ENCODE peak calls at places on chromosome 5, in eight cellular contexts. One of them, this sample, is unnamed.

GRCh38 chr5:55004728-55005127 is 19.3 kb upstream of the GZMK start:
- DNase-seq in activated CD8-positive, alpha-beta memory T cell treated with anti-CD3 and anti-CD28 coated beads for 1 hour: no peak
- DNase-seq in activated CD4-positive, CD25-positive, alpha-beta regulatory T cell treated with anti-CD3 and anti-CD28 coated beads, Interleukin-2, amount 50 U/mL, for 16 hours: no peak
- DNase-seq in T follicular helper cell: no peak
- DNase-seq in sciatic nerve: no peak
- DNase-seq in stimulated activated CD8-positive, alpha-beta memory T cell treated with anti-CD3 and anti-CD28 coated beads, Interleukin-7, amount 100 ng/mL, for 24 hours: no peak
- DNase-seq in left lobe of liver: no peak
- DNase-seq in fibroblast of pulmonary artery: peak; percentile 76
- DNase-seq in this sample: no peak

GRCh38 chr5:138370537-138370936 is 18.1 kb downstream of the KDM3B start:
- DNase-seq in activated CD8-positive, alpha-beta memory T cell treated with anti-CD3 and anti-CD28 coated beads for 1 hour: no peak
- DNase-seq in activated CD4-positive, CD25-positive, alpha-beta regulatory T cell treated with anti-CD3 and anti-CD28 coated beads, Interleukin-2, amount 50 U/mL, for 16 hours: no peak
- DNase-seq in T follicular helper cell: no peak
- DNase-seq in sciatic nerve: no peak
- DNase-seq in stimulated activated CD8-positive, alpha-beta memory T cell treated with anti-CD3 and anti-CD28 coated beads, Interleukin-7, amount 100 ng/mL, for 24 hours: no peak
- DNase-seq in left lobe of liver: no peak
- DNase-seq in fibroblast of pulmonary artery: peak; percentile 24
- DNase-seq in this sample: no peak

GRCh38 chr5:179242676-179243075 is 102.6 kb downstream of the ADAMTS2 start:
- DNase-seq in activated CD8-positive, alpha-beta memory T cell treated with anti-CD3 and anti-CD28 coated beads for 1 hour: no peak
- DNase-seq in activated CD4-positive, CD25-positive, alpha-beta regulatory T cell treated with anti-CD3 and anti-CD28 coated beads, Interleukin-2, amount 50 U/mL, for 16 hours: no peak
- DNase-seq in T follicular helper cell: no peak
- DNase-seq in sciatic nerve: peak; percentile 42
- DNase-seq in stimulated activated CD8-positive, alpha-beta memory T cell treated with anti-CD3 and anti-CD28 coated beads, Interleukin-7, amount 100 ng/mL, for 24 hours: no peak
- DNase-seq in left lobe of liver: no peak
- DNase-seq in fibroblast of pulmonary artery: no peak
- DNase-seq in this sample: no peak

GRCh38 chr5:52864884-52865283 is 77.2 kb downstream of the ITGA1 start:
- DNase-seq in activated CD8-positive, alpha-beta memory T cell treated with anti-CD3 and anti-CD28 coated beads for 1 hour: no peak
- DNase-seq in activated CD4-positive, CD25-positive, alpha-beta regulatory T cell treated with anti-CD3 and anti-CD28 coated beads, Interleukin-2, amount 50 U/mL, for 16 hours: no peak
- DNase-seq in T follicular helper cell: no peak
- DNase-seq in sciatic nerve: no peak
- DNase-seq in stimulated activated CD8-positive, alpha-beta memory T cell treated with anti-CD3 and anti-CD28 coated beads, Interleukin-7, amount 100 ng/mL, for 24 hours: no peak
- DNase-seq in left lobe of liver: no peak
- DNase-seq in fibroblast of pulmonary artery: peak; percentile 78
- DNase-seq in this sample: no peak

GRCh38 chr5:32339198-32339597 is 26.5 kb upstream of the MTMR12 start:
- DNase-seq in activated CD8-positive, alpha-beta memory T cell treated with anti-CD3 and anti-CD28 coated beads for 1 hour: no peak
- DNase-seq in activated CD4-positive, CD25-positive, alpha-beta regulatory T cell treated with anti-CD3 and anti-CD28 coated beads, Interleukin-2, amount 50 U/mL, for 16 hours: no peak
- DNase-seq in T follicular helper cell: no peak
- DNase-seq in sciatic nerve: no peak
- DNase-seq in stimulated activated CD8-positive, alpha-beta memory T cell treated with anti-CD3 and anti-CD28 coated beads, Interleukin-7, amount 100 ng/mL, for 24 hours: no peak
- DNase-seq in left lobe of liver: no peak
- DNase-seq in fibroblast of pulmonary artery: no peak
- DNase-seq in this sample: no peak

GRCh38 chr5:60210810-60211209 is 317.3 kb upstream of the PDE4D start:
- DNase-seq in activated CD8-positive, alpha-beta memory T cell treated with anti-CD3 and anti-CD28 coated beads for 1 hour: no peak
- DNase-seq in activated CD4-positive, CD25-positive, alpha-beta regulatory T cell treated with anti-CD3 and anti-CD28 coated beads, Interleukin-2, amount 50 U/mL, for 16 hours: no peak
- DNase-seq in T follicular helper cell: no peak
- DNase-seq in sciatic nerve: no peak
- DNase-seq in stimulated activated CD8-positive, alpha-beta memory T cell treated with anti-CD3 and anti-CD28 coated beads, Interleukin-7, amount 100 ng/mL, for 24 hours: no peak
- DNase-seq in left lobe of liver: no peak
- DNase-seq in fibroblast of pulmonary artery: no peak
- DNase-seq in this sample: no peak

GRCh38 chr5:145141534-145141933 is 693.6 kb downstream of the PRELID2 start:
- DNase-seq in activated CD8-positive, alpha-beta memory T cell treated with anti-CD3 and anti-CD28 coated beads for 1 hour: no peak
- DNase-seq in activated CD4-positive, CD25-positive, alpha-beta regulatory T cell treated with anti-CD3 and anti-CD28 coated beads, Interleukin-2, amount 50 U/mL, for 16 hours: no peak
- DNase-seq in T follicular helper cell: no peak
- DNase-seq in sciatic nerve: no peak
- DNase-seq in stimulated activated CD8-positive, alpha-beta memory T cell treated with anti-CD3 and anti-CD28 coated beads, Interleukin-7, amount 100 ng/mL, for 24 hours: no peak
- DNase-seq in left lobe of liver: no peak
- DNase-seq in fibroblast of pulmonary artery: no peak
- DNase-seq in this sample: no peak

GRCh38 chr5:138650999-138651766 is 76.0 kb upstream of the HSPA9 start:
- DNase-seq in activated CD8-positive, alpha-beta memory T cell treated with anti-CD3 and anti-CD28 coated beads for 1 hour: no peak
- DNase-seq in activated CD4-positive, CD25-positive, alpha-beta regulatory T cell treated with anti-CD3 and anti-CD28 coated beads, Interleukin-2, amount 50 U/mL, for 16 hours: no peak
- DNase-seq in T follicular helper cell: no peak
- DNase-seq in sciatic nerve: no peak
- DNase-seq in stimulated activated CD8-positive, alpha-beta memory T cell treated with anti-CD3 and anti-CD28 coated beads, Interleukin-7, amount 100 ng/mL, for 24 hours: no peak
- DNase-seq in left lobe of liver: no peak
- DNase-seq in fibroblast of pulmonary artery: no peak
- DNase-seq in this sample: no peak

GRCh38 chr5:40220260-40220659 is 459.5 kb upstream of the PTGER4 start:
- DNase-seq in activated CD8-positive, alpha-beta memory T cell treated with anti-CD3 and anti-CD28 coated beads for 1 hour: no peak
- DNase-seq in activated CD4-positive, CD25-positive, alpha-beta regulatory T cell treated with anti-CD3 and anti-CD28 coated beads, Interleukin-2, amount 50 U/mL, for 16 hours: no peak
- DNase-seq in T follicular helper cell: no peak
- DNase-seq in sciatic nerve: no peak
- DNase-seq in stimulated activated CD8-positive, alpha-beta memory T cell treated with anti-CD3 and anti-CD28 coated beads, Interleukin-7, amount 100 ng/mL, for 24 hours: no peak
- DNase-seq in left lobe of liver: no peak
- DNase-seq in fibroblast of pulmonary artery: no peak
- DNase-seq in this sample: no peak